ENCODE peak calls at places on chromosomes 6 and 20, in seven cellular contexts. One of them, this sample, is unnamed.

GRCh38 chr20:50652702-50653294 is 38.5 kb downstream of the RIPOR3 start:
- DNase-seq in heart right ventricle: no peak
- DNase-seq in brain microvascular endothelial cell: peak; percentile 73
- DNase-seq in thyroid gland: no peak
- DNase-seq in transverse colon: no peak
- DNase-seq in nephron progenitor cell: no peak
- DNase-seq in coronary artery: no peak
- DNase-seq in this sample: peak; percentile 88

GRCh38 chr6:14255916-14256315 is 138.3 kb downstream of the CD83 start:
- DNase-seq in brain microvascular endothelial cell: no peak
- DNase-seq in coronary artery: no peak
- DNase-seq in thyroid gland: no peak
- DNase-seq in nephron progenitor cell: no peak
- DNase-seq in heart right ventricle: no peak
- DNase-seq in transverse colon: no peak
- DNase-seq in this sample: no peak

GRCh38 chr6:37187321-37188022 is 17.5 kb downstream of the PIM1 start:
- DNase-seq in coronary artery: no peak
- DNase-seq in heart right ventricle: no peak
- DNase-seq in nephron progenitor cell: no peak
- DNase-seq in thyroid gland: no peak
- DNase-seq in brain microvascular endothelial cell: no peak
- DNase-seq in transverse colon: no peak
- DNase-seq in this sample: no peak

GRCh38 chr20:50919567-50919966 is 11.7 kb downstream of the ADNP start:
- DNase-seq in coronary artery: no peak
- DNase-seq in heart right ventricle: no peak
- DNase-seq in nephron progenitor cell: no peak
- DNase-seq in brain microvascular endothelial cell: peak; percentile 40
- DNase-seq in thyroid gland: peak; percentile 35
- DNase-seq in transverse colon: peak; percentile 35
- DNase-seq in this sample: peak; percentile 78

GRCh38 chr6:155883741-155884140 is 428.1 kb upstream of the NOX3 start:
- DNase-seq in brain microvascular endothelial cell: peak; percentile 3
- DNase-seq in transverse colon: no peak
- DNase-seq in heart right ventricle: no peak
- DNase-seq in nephron progenitor cell: no peak
- DNase-seq in coronary artery: no peak
- DNase-seq in thyroid gland: no peak
- DNase-seq in this sample: peak; percentile 80

GRCh38 chr20:18496740-18497592 is at the start of gene RBBP9:
- DNase-seq in brain microvascular endothelial cell: peak; percentile 69
- DNase-seq in coronary artery: peak; percentile 83
- DNase-seq in transverse colon: peak; percentile 89
- DNase-seq in heart right ventricle: peak; percentile 87
- DNase-seq in nephron progenitor cell: peak; percentile 85
- DNase-seq in thyroid gland: peak; percentile 86
- DNase-seq in this sample: peak; percentile 69

GRCh38 chr6:169556758-169557505 is 144.9 kb downstream of the WDR27 start:
- DNase-seq in thyroid gland: no peak
- DNase-seq in brain microvascular endothelial cell: no peak
- DNase-seq in nephron progenitor cell: no peak
- DNase-seq in transverse colon: peak; percentile 50
- DNase-seq in coronary artery: no peak
- DNase-seq in heart right ventricle: no peak
- DNase-seq in this sample: no peak

GRCh38 chr20:3226864-3227263 is 12.1 kb downstream of the SLC4A11 start:
- DNase-seq in brain microvascular endothelial cell: no peak
- DNase-seq in heart right ventricle: no peak
- DNase-seq in nephron progenitor cell: no peak
- DNase-seq in coronary artery: no peak
- DNase-seq in transverse colon: no peak
- DNase-seq in thyroid gland: no peak
- DNase-seq in this sample: no peak

GRCh38 chr20:38479596-38479995 is 7.0 kb downstream of the RALGAPB start:
- DNase-seq in heart right ventricle: no peak
- DNase-seq in transverse colon: no peak
- DNase-seq in brain microvascular endothelial cell: no peak
- DNase-seq in nephron progenitor cell: no peak
- DNase-seq in thyroid gland: no peak
- DNase-seq in coronary artery: no peak
- DNase-seq in this sample: no peak

GRCh38 chr6:37793067-37793466 is 26.5 kb upstream of the ZFAND3 start:
- DNase-seq in nephron progenitor cell: no peak
- DNase-seq in thyroid gland: no peak
- DNase-seq in transverse colon: no peak
- DNase-seq in brain microvascular endothelial cell: no peak
- DNase-seq in heart right ventricle: no peak
- DNase-seq in coronary artery: no peak
- DNase-seq in this sample: no peak

GRCh38 chr6:25296980-25297379 is 17.8 kb downstream of the CARMIL1 start:
- DNase-seq in nephron progenitor cell: no peak
- DNase-seq in heart right ventricle: no peak
- DNase-seq in brain microvascular endothelial cell: no peak
- DNase-seq in coronary artery: peak; percentile 80
- DNase-seq in transverse colon: no peak
- DNase-seq in thyroid gland: no peak
- DNase-seq in this sample: peak; percentile 77

GRCh38 chr6:166526937-166527336 is 59.5 kb downstream of the RAMACL start:
- DNase-seq in nephron progenitor cell: no peak
- DNase-seq in brain microvascular endothelial cell: no peak
- DNase-seq in coronary artery: no peak
- DNase-seq in transverse colon: no peak
- DNase-seq in thyroid gland: no peak
- DNase-seq in heart right ventricle: no peak
- DNase-seq in this sample: no peak

GRCh38 chr6:156781882-156782631 is 4.9 kb downstream of the ARID1B start:
- DNase-seq in nephron progenitor cell: no peak
- DNase-seq in coronary artery: no peak
- DNase-seq in transverse colon: no peak
- DNase-seq in thyroid gland: no peak
- DNase-seq in heart right ventricle: no peak
- DNase-seq in brain microvascular endothelial cell: no peak
- DNase-seq in this sample: peak; percentile 49

GRCh38 chr6:31851485-31851832 is 11.2 kb downstream of the NEU1 start:
- DNase-seq in transverse colon: no peak
- DNase-seq in brain microvascular endothelial cell: no peak
- DNase-seq in coronary artery: no peak
- DNase-seq in nephron progenitor cell: no peak
- DNase-seq in heart right ventricle: no peak
- DNase-seq in thyroid gland: no peak
- DNase-seq in this sample: peak; percentile 15

GRCh38 chr6:56021943-56022342 is 146.6 kb upstream of the BMP5 start:
- DNase-seq in thyroid gland: no peak
- DNase-seq in transverse colon: no peak
- DNase-seq in heart right ventricle: no peak
- DNase-seq in coronary artery: no peak
- DNase-seq in nephron progenitor cell: no peak
- DNase-seq in brain microvascular endothelial cell: no peak
- DNase-seq in this sample: no peak

GRCh38 chr6:1082040-1082935 is 229.6 kb upstream of the FOXQ1 start:
- DNase-seq in coronary artery: peak; percentile 36
- DNase-seq in heart right ventricle: no peak
- DNase-seq in brain microvascular endothelial cell: peak; percentile 9
- DNase-seq in nephron progenitor cell: no peak
- DNase-seq in transverse colon: no peak
- DNase-seq in thyroid gland: no peak
- DNase-seq in this sample: peak; percentile 93

GRCh38 chr6:141551318-141551717 is 581.4 kb upstream of the GJE1 start:
- DNase-seq in brain microvascular endothelial cell: no peak
- DNase-seq in coronary artery: no peak
- DNase-seq in thyroid gland: no peak
- DNase-seq in heart right ventricle: no peak
- DNase-seq in transverse colon: no peak
- DNase-seq in nephron progenitor cell: no peak
- DNase-seq in this sample: peak; percentile 34

GRCh38 chr6:134846031-134846430 is 103.9 kb downstream of the ALDH8A1 start:
- DNase-seq in transverse colon: no peak
- DNase-seq in thyroid gland: no peak
- DNase-seq in brain microvascular endothelial cell: no peak
- DNase-seq in nephron progenitor cell: no peak
- DNase-seq in coronary artery: no peak
- DNase-seq in heart right ventricle: no peak
- DNase-seq in this sample: peak; percentile 48

GRCh38 chr6:156841508-156841907 is 64.3 kb downstream of the ARID1B start:
- DNase-seq in heart right ventricle: no peak
- DNase-seq in brain microvascular endothelial cell: no peak
- DNase-seq in nephron progenitor cell: no peak
- DNase-seq in coronary artery: no peak
- DNase-seq in thyroid gland: no peak
- DNase-seq in transverse colon: no peak
- DNase-seq in this sample: no peak

GRCh38 chr6:87742106-87742505 is 40.1 kb upstream of the AKIRIN2 start:
- DNase-seq in nephron progenitor cell: no peak
- DNase-seq in thyroid gland: no peak
- DNase-seq in coronary artery: no peak
- DNase-seq in heart right ventricle: no peak
- DNase-seq in transverse colon: peak; percentile 31
- DNase-seq in brain microvascular endothelial cell: no peak
- DNase-seq in this sample: no peak

GRCh38 chr6:55450007-55450406 is 122.7 kb downstream of the GFRAL start:
- DNase-seq in heart right ventricle: no peak
- DNase-seq in nephron progenitor cell: no peak
- DNase-seq in coronary artery: no peak
- DNase-seq in brain microvascular endothelial cell: no peak
- DNase-seq in thyroid gland: no peak
- DNase-seq in transverse colon: no peak
- DNase-seq in this sample: peak; percentile 3

GRCh38 chr6:169829786-169830185 is 78.4 kb downstream of the ERMARD start:
- DNase-seq in nephron progenitor cell: no peak
- DNase-seq in transverse colon: no peak
- DNase-seq in brain microvascular endothelial cell: no peak
- DNase-seq in thyroid gland: no peak
- DNase-seq in heart right ventricle: no peak
- DNase-seq in coronary artery: peak; percentile 62
- DNase-seq in this sample: no peak

GRCh38 chr6:17115251-17116089 is 13.6 kb downstream of the STMND1 start:
- DNase-seq in transverse colon: no peak
- DNase-seq in thyroid gland: no peak
- DNase-seq in brain microvascular endothelial cell: peak; percentile 87
- DNase-seq in nephron progenitor cell: no peak
- DNase-seq in heart right ventricle: no peak
- DNase-seq in coronary artery: no peak
- DNase-seq in this sample: peak; percentile 82

GRCh38 chr6:155090166-155090565 is 95.1 kb downstream of the TIAM2 start:
- DNase-seq in nephron progenitor cell: no peak
- DNase-seq in transverse colon: no peak
- DNase-seq in heart right ventricle: no peak
- DNase-seq in coronary artery: no peak
- DNase-seq in brain microvascular endothelial cell: no peak
- DNase-seq in thyroid gland: no peak
- DNase-seq in this sample: no peak

GRCh38 chr20:64096535-64096934 is 10.8 kb downstream of the NPBWR2 start:
- DNase-seq in thyroid gland: no peak
- DNase-seq in heart right ventricle: no peak
- DNase-seq in brain microvascular endothelial cell: no peak
- DNase-seq in coronary artery: no peak
- DNase-seq in transverse colon: no peak
- DNase-seq in nephron progenitor cell: no peak
- DNase-seq in this sample: no peak

GRCh38 chr6:43256670-43257664 is 13.7 kb downstream of the TTBK1 start:
- DNase-seq in coronary artery: no peak
- DNase-seq in brain microvascular endothelial cell: no peak
- DNase-seq in nephron progenitor cell: no peak
- DNase-seq in transverse colon: no peak
- DNase-seq in heart right ventricle: no peak
- DNase-seq in thyroid gland: no peak
- DNase-seq in this sample: no peak

GRCh38 chr6:150418825-150419594 is 50.2 kb downstream of the IYD start:
- DNase-seq in thyroid gland: peak; percentile 69
- DNase-seq in nephron progenitor cell: peak; percentile 66
- DNase-seq in heart right ventricle: peak; percentile 75
- DNase-seq in coronary artery: no peak
- DNase-seq in transverse colon: peak; percentile 77
- DNase-seq in brain microvascular endothelial cell: peak; percentile 53
- DNase-seq in this sample: peak; percentile 51
- TF ChIP-seq CTCF in thyroid gland: peak; percentile 57
- TF ChIP-seq CTCF in nephron progenitor cell: peak; percentile 67
- TF ChIP-seq CTCF in heart right ventricle: peak; percentile 85
- TF ChIP-seq CTCF in coronary artery: peak; percentile 69
- TF ChIP-seq CTCF in transverse colon: peak; percentile 86
- TF ChIP-seq CTCF in brain microvascular endothelial cell: peak; percentile 89
- TF ChIP-seq CTCF in this sample: peak; percentile 72

GRCh38 chr20:48846516-48847492 is 19.0 kb upstream of the PREX1 start:
- DNase-seq in thyroid gland: no peak
- DNase-seq in brain microvascular endothelial cell: no peak
- DNase-seq in transverse colon: peak; percentile 27
- DNase-seq in heart right ventricle: no peak
- DNase-seq in nephron progenitor cell: peak; percentile 29
- DNase-seq in coronary artery: no peak
- DNase-seq in this sample: no peak
- TF ChIP-seq CTCF in thyroid gland: no peak
- TF ChIP-seq CTCF in brain microvascular endothelial cell: no peak
- TF ChIP-seq CTCF in transverse colon: no peak
- TF ChIP-seq CTCF in heart right ventricle: no peak
- TF ChIP-seq CTCF in nephron progenitor cell: no peak
- TF ChIP-seq CTCF in coronary artery: no peak
- TF ChIP-seq CTCF in this sample: no peak

GRCh38 chr6:137976430-137976829 is 109.4 kb downstream of the TNFAIP3 start:
- DNase-seq in thyroid gland: no peak
- DNase-seq in coronary artery: no peak
- DNase-seq in brain microvascular endothelial cell: no peak
- DNase-seq in nephron progenitor cell: no peak
- DNase-seq in transverse colon: no peak
- DNase-seq in heart right ventricle: no peak
- DNase-seq in this sample: no peak

GRCh38 chr6:137977206-137977605 is 110.1 kb downstream of the TNFAIP3 start:
- DNase-seq in thyroid gland: no peak
- DNase-seq in heart right ventricle: no peak
- DNase-seq in coronary artery: no peak
- DNase-seq in nephron progenitor cell: no peak
- DNase-seq in brain microvascular endothelial cell: no peak
- DNase-seq in transverse colon: no peak
- DNase-seq in this sample: no peak

GRCh38 chr6:137977814-137978213 is 110.8 kb downstream of the TNFAIP3 start:
- DNase-seq in heart right ventricle: no peak
- DNase-seq in nephron progenitor cell: no peak
- DNase-seq in thyroid gland: no peak
- DNase-seq in transverse colon: no peak
- DNase-seq in coronary artery: no peak
- DNase-seq in brain microvascular endothelial cell: no peak
- DNase-seq in this sample: peak; percentile 7

GRCh38 chr6:137973201-137973600 is 106.1 kb downstream of the TNFAIP3 start:
- DNase-seq in coronary artery: no peak
- DNase-seq in brain microvascular endothelial cell: no peak
- DNase-seq in transverse colon: no peak
- DNase-seq in thyroid gland: no peak
- DNase-seq in heart right ventricle: no peak
- DNase-seq in nephron progenitor cell: no peak
- DNase-seq in this sample: no peak

GRCh38 chr6:137975058-137975940 is 108.2 kb downstream of the TNFAIP3 start:
- DNase-seq in coronary artery: no peak
- DNase-seq in transverse colon: no peak
- DNase-seq in thyroid gland: no peak
- DNase-seq in brain microvascular endothelial cell: no peak
- DNase-seq in heart right ventricle: no peak
- DNase-seq in nephron progenitor cell: no peak
- DNase-seq in this sample: peak; percentile 18
- TF ChIP-seq CTCF in coronary artery: no peak
- TF ChIP-seq CTCF in transverse colon: no peak
- TF ChIP-seq CTCF in thyroid gland: no peak
- TF ChIP-seq CTCF in brain microvascular endothelial cell: no peak
- TF ChIP-seq CTCF in heart right ventricle: peak; percentile 30
- TF ChIP-seq CTCF in nephron progenitor cell: no peak
- TF ChIP-seq CTCF in this sample: peak; percentile 18

GRCh38 chr20:53895385-53895755 is 175.0 kb downstream of the BCAS1 start:
- DNase-seq in transverse colon: no peak
- DNase-seq in thyroid gland: no peak
- DNase-seq in coronary artery: no peak
- DNase-seq in brain microvascular endothelial cell: no peak
- DNase-seq in heart right ventricle: no peak
- DNase-seq in nephron progenitor cell: no peak
- DNase-seq in this sample: no peak
- TF ChIP-seq CTCF in transverse colon: no peak
- TF ChIP-seq CTCF in thyroid gland: no peak
- TF ChIP-seq CTCF in coronary artery: no peak
- TF ChIP-seq CTCF in brain microvascular endothelial cell: no peak
- TF ChIP-seq CTCF in heart right ventricle: no peak
- TF ChIP-seq CTCF in nephron progenitor cell: no peak
- TF ChIP-seq CTCF in this sample: no peak

This sample was measured in fibroblast of villous mesenchyme.